ENCODE peak calls at places on chromosomes 6 and 20, in four cellular contexts. One of them, this sample, is unnamed.

GRCh38 chr6:168052291-168052891 is 26.6 kb downstream of the FRMD1 start:
- DNase-seq in choroid plexus epithelial cell: no peak
- DNase-seq in OCI-LY7: no peak
- DNase-seq in tibial nerve: no peak
- DNase-seq in this sample: no peak

GRCh38 chr20:48599748-48600469 is 227.9 kb downstream of the PREX1 start:
- DNase-seq in choroid plexus epithelial cell: no peak
- DNase-seq in tibial nerve: no peak
- DNase-seq in OCI-LY7: no peak
- DNase-seq in this sample: no peak

GRCh38 chr20:32731882-32732266 is 11.4 kb downstream of the COMMD7 start:
- DNase-seq in choroid plexus epithelial cell: peak; percentile 36
- DNase-seq in tibial nerve: no peak
- DNase-seq in OCI-LY7: no peak
- DNase-seq in this sample: no peak

GRCh38 chr6:107977283-107977682 is 19.3 kb upstream of the SEC63 start:
- DNase-seq in OCI-LY7: peak; percentile 28
- DNase-seq in choroid plexus epithelial cell: peak; percentile 66
- DNase-seq in tibial nerve: no peak
- DNase-seq in this sample: no peak

GRCh38 chr6:165484178-165484889 is 174.9 kb upstream of the C6orf118 start:
- DNase-seq in tibial nerve: no peak
- DNase-seq in OCI-LY7: no peak
- DNase-seq in choroid plexus epithelial cell: peak; percentile 7
- DNase-seq in this sample: peak; percentile 13

GRCh38 chr6:143792402-143793339 is 50.5 kb upstream of the LTV1 start:
- DNase-seq in choroid plexus epithelial cell: no peak
- DNase-seq in tibial nerve: no peak
- DNase-seq in OCI-LY7: no peak
- DNase-seq in this sample: no peak

GRCh38 chr6:7332090-7332745 is 19.2 kb upstream of the SSR1 start:
- DNase-seq in tibial nerve: no peak
- DNase-seq in OCI-LY7: no peak
- DNase-seq in choroid plexus epithelial cell: no peak
- DNase-seq in this sample: no peak

GRCh38 chr6:152334555-152334954 is 302.6 kb downstream of the SYNE1 start:
- DNase-seq in tibial nerve: no peak
- DNase-seq in OCI-LY7: no peak
- DNase-seq in choroid plexus epithelial cell: no peak
- DNase-seq in this sample: no peak

GRCh38 chr6:143507358-143508145 is 4.0 kb downstream of the FUCA2 start:
- DNase-seq in OCI-LY7: peak; percentile 32
- DNase-seq in tibial nerve: no peak
- DNase-seq in choroid plexus epithelial cell: no peak
- DNase-seq in this sample: no peak

GRCh38 chr6:33413200-33413599 is 2.4 kb downstream of the PHF1 start:
- DNase-seq in tibial nerve: no peak
- DNase-seq in choroid plexus epithelial cell: no peak
- DNase-seq in OCI-LY7: no peak
- DNase-seq in this sample: no peak

GRCh38 chr6:156822747-156823206 is 45.6 kb downstream of the ARID1B start:
- DNase-seq in tibial nerve: no peak
- DNase-seq in OCI-LY7: no peak
- DNase-seq in choroid plexus epithelial cell: no peak
- DNase-seq in this sample: no peak

GRCh38 chr20:39897058-39897457 is 792.0 kb downstream of the MAFB start:
- DNase-seq in choroid plexus epithelial cell: peak; percentile 84
- DNase-seq in OCI-LY7: no peak
- DNase-seq in tibial nerve: no peak
- DNase-seq in this sample: no peak

GRCh38 chr6:44062771-44063560 is 64.3 kb downstream of the MRPL14 start:
- DNase-seq in choroid plexus epithelial cell: no peak
- DNase-seq in OCI-LY7: peak; percentile 42
- DNase-seq in tibial nerve: no peak
- DNase-seq in this sample: no peak

GRCh38 chr20:17794400-17794799 is 94.6 kb downstream of the BANF2 start:
- DNase-seq in tibial nerve: no peak
- DNase-seq in choroid plexus epithelial cell: no peak
- DNase-seq in OCI-LY7: no peak
- DNase-seq in this sample: no peak

GRCh38 chr6:17354700-17355403 is 38.5 kb upstream of the CAP2 start:
- DNase-seq in tibial nerve: no peak
- DNase-seq in OCI-LY7: peak; percentile 12
- DNase-seq in choroid plexus epithelial cell: peak; percentile 86
- DNase-seq in this sample: peak; percentile 4

GRCh38 chr20:54194724-54195438 is 13.0 kb upstream of the PFDN4 start:
- DNase-seq in tibial nerve: no peak
- DNase-seq in choroid plexus epithelial cell: peak; percentile 47
- DNase-seq in OCI-LY7: no peak
- DNase-seq in this sample: no peak

GRCh38 chr6:144321839-144322591 is 36.9 kb downstream of the UTRN start:
- DNase-seq in OCI-LY7: no peak
- DNase-seq in choroid plexus epithelial cell: peak; percentile 57
- DNase-seq in tibial nerve: no peak
- DNase-seq in this sample: no peak

GRCh38 chr20:51354769-51355319 is 187.7 kb downstream of the NFATC2 start:
- DNase-seq in choroid plexus epithelial cell: peak; percentile 45
- DNase-seq in tibial nerve: no peak
- DNase-seq in OCI-LY7: no peak
- DNase-seq in this sample: no peak

GRCh38 chr20:53811577-53811976 is 217.9 kb upstream of the ZNF217 start:
- DNase-seq in tibial nerve: no peak
- DNase-seq in OCI-LY7: no peak
- DNase-seq in choroid plexus epithelial cell: no peak
- DNase-seq in this sample: no peak

GRCh38 chr6:92181347-92181746 is 1238.0 kb downstream of the EPHA7 start:
- DNase-seq in choroid plexus epithelial cell: no peak
- DNase-seq in tibial nerve: no peak
- DNase-seq in OCI-LY7: no peak
- DNase-seq in this sample: no peak

GRCh38 chr6:1310628-1311399 is 1.1 kb upstream of the FOXQ1 start:
- DNase-seq in choroid plexus epithelial cell: no peak
- DNase-seq in tibial nerve: no peak
- DNase-seq in OCI-LY7: no peak
- DNase-seq in this sample: no peak

GRCh38 chr6:87244380-87244779 is 78.0 kb upstream of the SMIM8 start:
- DNase-seq in OCI-LY7: no peak
- DNase-seq in choroid plexus epithelial cell: peak; percentile 17
- DNase-seq in tibial nerve: no peak
- DNase-seq in this sample: no peak
- H3K4me3 ChIP-seq in OCI-LY7: no peak overlapping the region
- H3K4me3 ChIP-seq in choroid plexus epithelial cell: no peak overlapping the region
- H3K4me3 ChIP-seq in tibial nerve: no peak overlapping the region
- H3K4me3 ChIP-seq in this sample: no peak overlapping the region

GRCh38 chr6:41731561-41732086 is 3.8 kb downstream of the TFEB start:
- DNase-seq in OCI-LY7: no peak
- DNase-seq in choroid plexus epithelial cell: no peak
- DNase-seq in tibial nerve: no peak
- DNase-seq in this sample: no peak
- H3K4me3 ChIP-seq in OCI-LY7: peak overlapping the region; percentile 91
- H3K4me3 ChIP-seq in choroid plexus epithelial cell: no peak overlapping the region
- H3K4me3 ChIP-seq in tibial nerve: no peak overlapping the region
- H3K4me3 ChIP-seq in this sample: peak overlapping the region; percentile 92

DNA sequence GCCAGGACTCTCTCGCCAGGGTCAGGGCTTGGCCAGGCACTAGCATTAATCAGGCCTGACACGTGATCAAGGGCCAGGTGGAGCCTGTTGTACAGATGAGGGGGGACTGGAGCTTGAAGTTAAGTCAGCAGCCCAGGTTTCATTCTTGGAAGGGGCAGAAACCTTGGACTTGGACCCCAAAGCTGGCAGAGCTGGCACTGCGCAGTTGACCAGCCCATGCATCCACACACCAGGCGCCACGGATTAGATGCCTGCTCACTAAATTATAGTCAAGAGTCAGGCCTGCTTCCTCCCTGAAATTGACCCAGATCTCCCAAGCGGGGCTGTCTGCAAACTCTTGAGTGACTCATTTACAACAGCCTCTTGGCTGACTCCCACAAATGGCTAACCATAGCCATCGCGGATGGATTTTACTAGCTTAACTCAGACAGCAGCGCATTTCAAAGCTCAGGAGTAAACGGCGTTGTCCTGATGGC is 4.1 kb upstream of the TAF4 start:
- DNase-seq in tibial nerve: no peak
- DNase-seq in choroid plexus epithelial cell: peak; percentile 58
- DNase-seq in OCI-LY7: no peak
- DNase-seq in this sample: no peak
- H3K4me3 ChIP-seq in tibial nerve: no peak overlapping the region
- H3K4me3 ChIP-seq in choroid plexus epithelial cell: no peak overlapping the region
- H3K4me3 ChIP-seq in OCI-LY7: no peak overlapping the region
- H3K4me3 ChIP-seq in this sample: no peak overlapping the region

GRCh38 chr20:1469306-1469905 is 2.8 kb upstream of the NSFL1C start:
- DNase-seq in OCI-LY7: no peak
- DNase-seq in choroid plexus epithelial cell: no peak
- DNase-seq in tibial nerve: no peak
- DNase-seq in this sample: no peak

GRCh38 chr20:1467082-1467354 is 369 bp upstream of the NSFL1C start:
- DNase-seq in choroid plexus epithelial cell: no peak
- DNase-seq in tibial nerve: no peak
- DNase-seq in OCI-LY7: no peak
- DNase-seq in this sample: no peak

GRCh38 chr20:1466211-1467081 is at the start of gene NSFL1C:
- DNase-seq in OCI-LY7: peak; percentile 96
- DNase-seq in tibial nerve: peak; percentile 85
- DNase-seq in choroid plexus epithelial cell: peak; percentile 97
- DNase-seq in this sample: peak; percentile 59

GRCh38 chr20:1468117-1468624 is 1.5 kb upstream of the NSFL1C start:
- DNase-seq in tibial nerve: no peak
- DNase-seq in choroid plexus epithelial cell: no peak
- DNase-seq in OCI-LY7: no peak
- DNase-seq in this sample: no peak

DNA sequence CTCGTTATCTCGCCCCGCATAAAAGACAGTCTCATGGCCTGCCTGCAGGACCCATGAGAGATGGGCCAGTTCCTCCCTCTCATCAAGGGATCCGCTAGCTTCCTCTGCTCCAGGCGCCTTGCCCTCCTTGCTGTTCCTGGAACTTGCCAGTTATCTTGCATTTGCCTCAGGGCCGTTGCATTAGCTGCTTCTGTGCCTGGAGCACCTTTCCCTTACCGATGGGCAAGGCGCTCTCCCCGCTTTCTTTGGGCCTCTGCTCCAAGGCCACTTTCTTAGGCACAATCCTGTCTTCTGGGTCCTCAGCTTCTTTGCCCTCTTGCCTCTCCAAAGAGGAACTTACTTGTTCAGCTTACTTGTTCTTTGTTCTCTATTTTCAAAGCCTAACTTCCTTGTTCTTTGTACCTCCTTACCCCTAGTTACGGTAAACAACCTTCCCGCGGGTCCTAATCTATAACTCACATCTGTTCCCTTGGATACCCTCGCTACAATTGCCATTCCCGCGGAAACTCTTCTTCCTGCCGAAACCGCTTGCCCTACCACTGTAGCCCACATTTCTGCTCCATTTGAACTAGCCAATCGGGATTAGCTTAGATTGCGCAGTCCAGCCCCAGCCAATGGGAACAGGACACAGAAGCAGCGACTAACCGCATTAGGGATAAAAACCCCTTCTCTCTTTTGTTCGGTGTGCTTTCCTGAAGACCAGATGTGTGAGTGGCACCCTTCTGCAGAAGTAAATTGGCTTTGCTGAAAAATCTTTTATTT is 887 bp upstream of the NSFL1C start:
- DNase-seq in tibial nerve: peak; percentile 24
- DNase-seq in choroid plexus epithelial cell: no peak
- DNase-seq in OCI-LY7: no peak
- DNase-seq in this sample: no peak
- H3K4me3 ChIP-seq in tibial nerve: no peak overlapping the region
- H3K4me3 ChIP-seq in choroid plexus epithelial cell: no peak overlapping the region
- H3K4me3 ChIP-seq in OCI-LY7: peak overlapping the region; percentile 39
- H3K4me3 ChIP-seq in this sample: no peak overlapping the region

This sample was measured in GM12878.